ENCODE peak calls at places on chromosomes 2 and 18, in seven cellular contexts. One of them, this sample, is unnamed.

GRCh38 chr2:2950403-2950952 is 427.1 kb downstream of the EIPR1 start:
- DNase-seq in NCI-H1092: no peak
- DNase-seq in naive B cell: no peak
- DNase-seq in SW480: no peak
- DNase-seq in activated naive CD8-positive, alpha-beta T cell treated with anti-CD3 and anti-CD28 coated beads, Interleukin-2, amount 10 ng/mL, durations not matched to agents 7 days and 5 days: no peak
- DNase-seq in NCI-H226: no peak
- DNase-seq in smooth muscle cell of the brain vasculature: no peak
- DNase-seq in this sample: no peak

GRCh38 chr2:239595711-239596110 is 194.9 kb upstream of the HDAC4 start:
- DNase-seq in NCI-H1092: no peak
- DNase-seq in NCI-H226: no peak
- DNase-seq in naive B cell: no peak
- DNase-seq in activated naive CD8-positive, alpha-beta T cell treated with anti-CD3 and anti-CD28 coated beads, Interleukin-2, amount 10 ng/mL, durations not matched to agents 7 days and 5 days: peak
- DNase-seq in smooth muscle cell of the brain vasculature: no peak
- DNase-seq in SW480: no peak
- DNase-seq in this sample: no peak

GRCh38 chr2:112790305-112790704 is 6.0 kb upstream of the IL1A start:
- DNase-seq in naive B cell: no peak
- DNase-seq in NCI-H1092: no peak
- DNase-seq in NCI-H226: no peak
- DNase-seq in smooth muscle cell of the brain vasculature: no peak
- DNase-seq in activated naive CD8-positive, alpha-beta T cell treated with anti-CD3 and anti-CD28 coated beads, Interleukin-2, amount 10 ng/mL, durations not matched to agents 7 days and 5 days: no peak
- DNase-seq in SW480: peak
- DNase-seq in this sample: peak

GRCh38 chr2:173079968-173080860 is 4.6 kb downstream of the MAP3K20 start:
- DNase-seq in naive B cell: no peak
- DNase-seq in NCI-H226: peak
- DNase-seq in NCI-H1092: no peak
- DNase-seq in SW480: peak
- DNase-seq in smooth muscle cell of the brain vasculature: no peak
- DNase-seq in activated naive CD8-positive, alpha-beta T cell treated with anti-CD3 and anti-CD28 coated beads, Interleukin-2, amount 10 ng/mL, durations not matched to agents 7 days and 5 days: no peak
- DNase-seq in this sample: peak

GRCh38 chr18:3060667-3061580 is 48.0 kb upstream of the LPIN2 start:
- DNase-seq in activated naive CD8-positive, alpha-beta T cell treated with anti-CD3 and anti-CD28 coated beads, Interleukin-2, amount 10 ng/mL, durations not matched to agents 7 days and 5 days: peak
- DNase-seq in NCI-H1092: no peak
- DNase-seq in naive B cell: peak
- DNase-seq in SW480: no peak
- DNase-seq in smooth muscle cell of the brain vasculature: no peak
- DNase-seq in NCI-H226: no peak
- DNase-seq in this sample: no peak

GRCh38 chr2:177325554-177325953 is 61.0 kb upstream of the NFE2L2 start:
- DNase-seq in SW480: no peak
- DNase-seq in naive B cell: no peak
- DNase-seq in smooth muscle cell of the brain vasculature: no peak
- DNase-seq in NCI-H226: peak
- DNase-seq in NCI-H1092: no peak
- DNase-seq in activated naive CD8-positive, alpha-beta T cell treated with anti-CD3 and anti-CD28 coated beads, Interleukin-2, amount 10 ng/mL, durations not matched to agents 7 days and 5 days: no peak
- DNase-seq in this sample: peak

GRCh38 chr2:99569393-99569792 is 79.6 kb upstream of the REV1 start:
- DNase-seq in smooth muscle cell of the brain vasculature: no peak
- DNase-seq in naive B cell: no peak
- DNase-seq in SW480: no peak
- DNase-seq in NCI-H226: no peak
- DNase-seq in NCI-H1092: no peak
- DNase-seq in activated naive CD8-positive, alpha-beta T cell treated with anti-CD3 and anti-CD28 coated beads, Interleukin-2, amount 10 ng/mL, durations not matched to agents 7 days and 5 days: no peak
- DNase-seq in this sample: no peak

GRCh38 chr2:83650897-83651296 is 808.2 kb downstream of the SUCLG1 start:
- DNase-seq in NCI-H1092: peak
- DNase-seq in naive B cell: no peak
- DNase-seq in activated naive CD8-positive, alpha-beta T cell treated with anti-CD3 and anti-CD28 coated beads, Interleukin-2, amount 10 ng/mL, durations not matched to agents 7 days and 5 days: no peak
- DNase-seq in SW480: no peak
- DNase-seq in NCI-H226: no peak
- DNase-seq in smooth muscle cell of the brain vasculature: no peak
- DNase-seq in this sample: no peak

GRCh38 chr2:112170495-112170894 is 32.3 kb downstream of the FBLN7 start:
- DNase-seq in SW480: no peak
- DNase-seq in smooth muscle cell of the brain vasculature: no peak
- DNase-seq in naive B cell: no peak
- DNase-seq in NCI-H1092: no peak
- DNase-seq in NCI-H226: no peak
- DNase-seq in activated naive CD8-positive, alpha-beta T cell treated with anti-CD3 and anti-CD28 coated beads, Interleukin-2, amount 10 ng/mL, durations not matched to agents 7 days and 5 days: no peak
- DNase-seq in this sample: no peak

GRCh38 chr2:151269798-151270568 is 8.3 kb upstream of the RBM43 start:
- DNase-seq in smooth muscle cell of the brain vasculature: no peak
- DNase-seq in NCI-H226: peak
- DNase-seq in SW480: no peak
- DNase-seq in NCI-H1092: no peak
- DNase-seq in naive B cell: no peak
- DNase-seq in activated naive CD8-positive, alpha-beta T cell treated with anti-CD3 and anti-CD28 coated beads, Interleukin-2, amount 10 ng/mL, durations not matched to agents 7 days and 5 days: no peak
- DNase-seq in this sample: no peak

GRCh38 chr2:53609561-53609960 is 158.0 kb upstream of the CHAC2 start:
- DNase-seq in naive B cell: no peak
- DNase-seq in NCI-H226: no peak
- DNase-seq in smooth muscle cell of the brain vasculature: no peak
- DNase-seq in NCI-H1092: no peak
- DNase-seq in SW480: no peak
- DNase-seq in activated naive CD8-positive, alpha-beta T cell treated with anti-CD3 and anti-CD28 coated beads, Interleukin-2, amount 10 ng/mL, durations not matched to agents 7 days and 5 days: no peak
- DNase-seq in this sample: no peak

GRCh38 chr2:190069936-190070696 is 7.6 kb upstream of the MSTN start:
- DNase-seq in activated naive CD8-positive, alpha-beta T cell treated with anti-CD3 and anti-CD28 coated beads, Interleukin-2, amount 10 ng/mL, durations not matched to agents 7 days and 5 days: no peak
- DNase-seq in smooth muscle cell of the brain vasculature: peak
- DNase-seq in NCI-H226: peak
- DNase-seq in naive B cell: peak
- DNase-seq in NCI-H1092: peak
- DNase-seq in SW480: peak
- DNase-seq in this sample: peak

GRCh38 chr18:79135924-79136323 is 66.7 kb downstream of the ATP9B start:
- DNase-seq in activated naive CD8-positive, alpha-beta T cell treated with anti-CD3 and anti-CD28 coated beads, Interleukin-2, amount 10 ng/mL, durations not matched to agents 7 days and 5 days: no peak
- DNase-seq in smooth muscle cell of the brain vasculature: no peak
- DNase-seq in naive B cell: no peak
- DNase-seq in NCI-H1092: no peak
- DNase-seq in SW480: no peak
- DNase-seq in NCI-H226: no peak
- DNase-seq in this sample: no peak

GRCh38 chr2:223590964-223591363 is 11.2 kb downstream of the SCG2 start:
- DNase-seq in activated naive CD8-positive, alpha-beta T cell treated with anti-CD3 and anti-CD28 coated beads, Interleukin-2, amount 10 ng/mL, durations not matched to agents 7 days and 5 days: no peak
- DNase-seq in NCI-H226: no peak
- DNase-seq in smooth muscle cell of the brain vasculature: no peak
- DNase-seq in SW480: no peak
- DNase-seq in naive B cell: no peak
- DNase-seq in NCI-H1092: peak
- DNase-seq in this sample: no peak

GRCh38 chr2:109242222-109242653 is 113.2 kb downstream of the SH3RF3 start:
- DNase-seq in NCI-H1092: no peak
- DNase-seq in naive B cell: no peak
- DNase-seq in NCI-H226: no peak
- DNase-seq in activated naive CD8-positive, alpha-beta T cell treated with anti-CD3 and anti-CD28 coated beads, Interleukin-2, amount 10 ng/mL, durations not matched to agents 7 days and 5 days: no peak
- DNase-seq in SW480: no peak
- DNase-seq in smooth muscle cell of the brain vasculature: no peak
- DNase-seq in this sample: no peak

GRCh38 chr2:44277541-44277940 is 2.3 kb downstream of the SLC3A1 start:
- DNase-seq in SW480: peak
- DNase-seq in NCI-H226: peak
- DNase-seq in naive B cell: no peak
- DNase-seq in NCI-H1092: no peak
- DNase-seq in activated naive CD8-positive, alpha-beta T cell treated with anti-CD3 and anti-CD28 coated beads, Interleukin-2, amount 10 ng/mL, durations not matched to agents 7 days and 5 days: no peak
- DNase-seq in smooth muscle cell of the brain vasculature: no peak
- DNase-seq in this sample: no peak

GRCh38 chr2:96907405-96908041 is 37.6 kb upstream of the SEMA4C start:
- DNase-seq in activated naive CD8-positive, alpha-beta T cell treated with anti-CD3 and anti-CD28 coated beads, Interleukin-2, amount 10 ng/mL, durations not matched to agents 7 days and 5 days: no peak
- DNase-seq in SW480: peak
- DNase-seq in NCI-H1092: peak
- DNase-seq in smooth muscle cell of the brain vasculature: peak
- DNase-seq in NCI-H226: no peak
- DNase-seq in naive B cell: no peak
- DNase-seq in this sample: peak

GRCh38 chr2:33484042-33484621 is 7.7 kb downstream of the RASGRP3 start:
- DNase-seq in NCI-H1092: no peak
- DNase-seq in activated naive CD8-positive, alpha-beta T cell treated with anti-CD3 and anti-CD28 coated beads, Interleukin-2, amount 10 ng/mL, durations not matched to agents 7 days and 5 days: no peak
- DNase-seq in naive B cell: no peak
- DNase-seq in SW480: no peak
- DNase-seq in smooth muscle cell of the brain vasculature: no peak
- DNase-seq in NCI-H226: no peak
- DNase-seq in this sample: no peak

GRCh38 chr2:203869610-203870042 is 2.1 kb downstream of the CTLA4 start:
- DNase-seq in activated naive CD8-positive, alpha-beta T cell treated with anti-CD3 and anti-CD28 coated beads, Interleukin-2, amount 10 ng/mL, durations not matched to agents 7 days and 5 days: peak
- DNase-seq in NCI-H1092: no peak
- DNase-seq in NCI-H226: no peak
- DNase-seq in smooth muscle cell of the brain vasculature: no peak
- DNase-seq in SW480: no peak
- DNase-seq in naive B cell: no peak
- DNase-seq in this sample: no peak

GRCh38 chr2:132581917-132582316 is 88.1 kb downstream of the LYPD1 start:
- DNase-seq in smooth muscle cell of the brain vasculature: no peak
- DNase-seq in NCI-H226: no peak
- DNase-seq in naive B cell: no peak
- DNase-seq in SW480: peak
- DNase-seq in NCI-H1092: peak
- DNase-seq in activated naive CD8-positive, alpha-beta T cell treated with anti-CD3 and anti-CD28 coated beads, Interleukin-2, amount 10 ng/mL, durations not matched to agents 7 days and 5 days: no peak
- DNase-seq in this sample: peak

GRCh38 chr2:237600205-237600846 is 9.8 kb upstream of the RAB17 start:
- DNase-seq in SW480: no peak
- DNase-seq in NCI-H1092: no peak
- DNase-seq in activated naive CD8-positive, alpha-beta T cell treated with anti-CD3 and anti-CD28 coated beads, Interleukin-2, amount 10 ng/mL, durations not matched to agents 7 days and 5 days: no peak
- DNase-seq in naive B cell: no peak
- DNase-seq in NCI-H226: no peak
- DNase-seq in smooth muscle cell of the brain vasculature: no peak
- DNase-seq in this sample: no peak

GRCh38 chr18:49754866-49755265 is 58.5 kb downstream of the ACAA2 start:
- DNase-seq in smooth muscle cell of the brain vasculature: no peak
- DNase-seq in NCI-H226: no peak
- DNase-seq in SW480: no peak
- DNase-seq in NCI-H1092: no peak
- DNase-seq in activated naive CD8-positive, alpha-beta T cell treated with anti-CD3 and anti-CD28 coated beads, Interleukin-2, amount 10 ng/mL, durations not matched to agents 7 days and 5 days: no peak
- DNase-seq in naive B cell: no peak
- DNase-seq in this sample: peak

GRCh38 chr2:209553913-209554312 is 130.1 kb downstream of the MAP2 start:
- DNase-seq in smooth muscle cell of the brain vasculature: no peak
- DNase-seq in NCI-H226: no peak
- DNase-seq in SW480: no peak
- DNase-seq in naive B cell: no peak
- DNase-seq in NCI-H1092: no peak
- DNase-seq in activated naive CD8-positive, alpha-beta T cell treated with anti-CD3 and anti-CD28 coated beads, Interleukin-2, amount 10 ng/mL, durations not matched to agents 7 days and 5 days: no peak
- DNase-seq in this sample: no peak

GRCh38 chr2:215654177-215654850 is 218.4 kb upstream of the FN1 start:
- DNase-seq in smooth muscle cell of the brain vasculature: no peak
- DNase-seq in NCI-H226: no peak
- DNase-seq in naive B cell: no peak
- DNase-seq in SW480: no peak
- DNase-seq in activated naive CD8-positive, alpha-beta T cell treated with anti-CD3 and anti-CD28 coated beads, Interleukin-2, amount 10 ng/mL, durations not matched to agents 7 days and 5 days: no peak
- DNase-seq in NCI-H1092: no peak
- DNase-seq in this sample: no peak

GRCh38 chr2:236679906-236680305 is 110.3 kb downstream of the ACKR3 start:
- DNase-seq in NCI-H226: no peak
- DNase-seq in smooth muscle cell of the brain vasculature: no peak
- DNase-seq in naive B cell: no peak
- DNase-seq in SW480: peak
- DNase-seq in activated naive CD8-positive, alpha-beta T cell treated with anti-CD3 and anti-CD28 coated beads, Interleukin-2, amount 10 ng/mL, durations not matched to agents 7 days and 5 days: no peak
- DNase-seq in NCI-H1092: no peak
- DNase-seq in this sample: no peak

GRCh38 chr2:41634686-41635085 is 413.1 kb upstream of the PKDCC start:
- DNase-seq in SW480: no peak
- DNase-seq in activated naive CD8-positive, alpha-beta T cell treated with anti-CD3 and anti-CD28 coated beads, Interleukin-2, amount 10 ng/mL, durations not matched to agents 7 days and 5 days: no peak
- DNase-seq in smooth muscle cell of the brain vasculature: no peak
- DNase-seq in naive B cell: no peak
- DNase-seq in NCI-H1092: no peak
- DNase-seq in NCI-H226: no peak
- DNase-seq in this sample: no peak

GRCh38 chr2:3823748-3824147 is 120.4 kb downstream of the DCDC2C start:
- DNase-seq in naive B cell: no peak
- DNase-seq in smooth muscle cell of the brain vasculature: no peak
- DNase-seq in NCI-H1092: peak
- DNase-seq in SW480: no peak
- DNase-seq in activated naive CD8-positive, alpha-beta T cell treated with anti-CD3 and anti-CD28 coated beads, Interleukin-2, amount 10 ng/mL, durations not matched to agents 7 days and 5 days: no peak
- DNase-seq in NCI-H226: no peak
- DNase-seq in this sample: no peak

GRCh38 chr2:24558781-24559540 is 67.9 kb downstream of the NCOA1 start:
- DNase-seq in smooth muscle cell of the brain vasculature: no peak
- DNase-seq in naive B cell: no peak
- DNase-seq in NCI-H1092: no peak
- DNase-seq in activated naive CD8-positive, alpha-beta T cell treated with anti-CD3 and anti-CD28 coated beads, Interleukin-2, amount 10 ng/mL, durations not matched to agents 7 days and 5 days: no peak
- DNase-seq in NCI-H226: no peak
- DNase-seq in SW480: no peak
- DNase-seq in this sample: peak

GRCh38 chr2:166661391-166661790 is 167.3 kb upstream of the SCN7A start:
- DNase-seq in smooth muscle cell of the brain vasculature: no peak
- DNase-seq in naive B cell: no peak
- DNase-seq in NCI-H226: no peak
- DNase-seq in activated naive CD8-positive, alpha-beta T cell treated with anti-CD3 and anti-CD28 coated beads, Interleukin-2, amount 10 ng/mL, durations not matched to agents 7 days and 5 days: no peak
- DNase-seq in SW480: no peak
- DNase-seq in NCI-H1092: no peak
- DNase-seq in this sample: no peak

GRCh38 chr2:108490506-108491122 is 41.6 kb downstream of the GCC2 start:
- DNase-seq in SW480: no peak
- DNase-seq in smooth muscle cell of the brain vasculature: no peak
- DNase-seq in naive B cell: no peak
- DNase-seq in NCI-H226: no peak
- DNase-seq in NCI-H1092: no peak
- DNase-seq in activated naive CD8-positive, alpha-beta T cell treated with anti-CD3 and anti-CD28 coated beads, Interleukin-2, amount 10 ng/mL, durations not matched to agents 7 days and 5 days: no peak
- DNase-seq in this sample: no peak

GRCh38 chr18:49747876-49748275 is 65.5 kb downstream of the ACAA2 start:
- DNase-seq in NCI-H1092: no peak
- DNase-seq in naive B cell: no peak
- DNase-seq in activated naive CD8-positive, alpha-beta T cell treated with anti-CD3 and anti-CD28 coated beads, Interleukin-2, amount 10 ng/mL, durations not matched to agents 7 days and 5 days: no peak
- DNase-seq in SW480: no peak
- DNase-seq in smooth muscle cell of the brain vasculature: no peak
- DNase-seq in NCI-H226: no peak
- DNase-seq in this sample: no peak

GRCh38 chr18:55998071-55998522 is 410.1 kb upstream of the TCF4 start:
- DNase-seq in SW480: no peak
- DNase-seq in naive B cell: no peak
- DNase-seq in NCI-H226: no peak
- DNase-seq in NCI-H1092: peak
- DNase-seq in smooth muscle cell of the brain vasculature: no peak
- DNase-seq in activated naive CD8-positive, alpha-beta T cell treated with anti-CD3 and anti-CD28 coated beads, Interleukin-2, amount 10 ng/mL, durations not matched to agents 7 days and 5 days: no peak
- DNase-seq in this sample: no peak

GRCh38 chr2:37923308-37924055 is 1.6 kb upstream of the RMDN2 start:
- DNase-seq in naive B cell: no peak
- DNase-seq in NCI-H1092: no peak
- DNase-seq in activated naive CD8-positive, alpha-beta T cell treated with anti-CD3 and anti-CD28 coated beads, Interleukin-2, amount 10 ng/mL, durations not matched to agents 7 days and 5 days: no peak
- DNase-seq in smooth muscle cell of the brain vasculature: no peak
- DNase-seq in SW480: no peak
- DNase-seq in NCI-H226: no peak
- DNase-seq in this sample: no peak

This sample was measured in trophoblast cell.